ENCODE peak calls at places on chromosomes 7 and 10, in four cellular contexts. O is lower lobe of right lung, W is Peyer's patch, B is HCT116. X is an unnamed sample.

GRCh38 chr10:69630651-69631400 is 779 bp downstream of the FAM241B start:
- DNase-seq in O (no peak), W (peak; percentile 9), B (no peak), X (no peak)

GRCh38 chr7:38699481-38699880 is 68.3 kb upstream of the AMPH start:
- DNase-seq in O (no peak), W (no peak), B (no peak), X (no peak)

GRCh38 chr7:55130079-55130476 is 111.3 kb downstream of the EGFR start:
- DNase-seq in O (no peak), W (no peak), B (no peak), X (no peak)

GRCh38 chr7:121576148-121576921 is 180.2 kb upstream of the FAM3C start:
- DNase-seq in O (no peak), W (no peak), B (no peak), X (no peak)

GRCh38 chr10:17019696-17020095 is 109.9 kb downstream of the CUBN start:
- DNase-seq in O (no peak), W (no peak), B (no peak), X (no peak)

GRCh38 chr7:114264029-114264428 is 150.6 kb upstream of the FOXP2 start:
- DNase-seq in O (no peak), W (no peak), B (no peak), X (no peak)

GRCh38 chr10:132963430-132963960 is 21.1 kb upstream of the CFAP46 start:
- DNase-seq in O (no peak), W (no peak), B (no peak), X (no peak)

GRCh38 chr7:158283016-158283974 is 304.3 kb downstream of the PTPRN2 start:
- DNase-seq in O (no peak), W (no peak), B (no peak), X (no peak)

GRCh38 chr10:125066704-125067447 is 93.5 kb downstream of the CTBP2 start:
- DNase-seq in O (no peak), W (no peak), B (no peak), X (no peak)

GRCh38 chr10:122656741-122657140 is 42.9 kb downstream of the C10orf120 start:
- DNase-seq in O (no peak), W (no peak), B (no peak), X (peak; percentile 55)

GRCh38 chr7:149209518-149210269 is 14.3 kb downstream of the ZNF282 start:
- DNase-seq in O (peak; percentile 46), W (peak; percentile 36), B (peak; percentile 40), X (no peak)

GRCh38 chr10:15043674-15044073 is at the start of gene OLAH:
- DNase-seq in O (no peak), W (no peak), B (no peak), X (no peak)

GRCh38 chr10:96496281-96496925 is 17.3 kb downstream of the TLL2 start:
- DNase-seq in O (no peak), W (no peak), B (no peak), X (no peak)

GRCh38 chr10:121608669-121609190 is 10.5 kb upstream of the FGFR2 start:
- DNase-seq in O (peak; percentile 66), W (no peak), B (peak; percentile 43), X (no peak)

GRCh38 chr10:89389254-89389653 is 3.2 kb upstream of the IFIT1 start:
- DNase-seq in O (no peak), W (no peak), B (peak; percentile 22), X (no peak)

GRCh38 chr10:47384148-47384921 is at the start of gene ZNF488:
- DNase-seq in O (peak; percentile 86), W (peak; percentile 47), B (peak; percentile 63), X (peak; percentile 84)

GRCh38 chr10:51244739-51245138 is 170.5 kb downstream of the PRKG1 start:
- DNase-seq in O (no peak), W (no peak), B (no peak), X (no peak)

GRCh38 chr10:7296648-7297047 is 114.2 kb downstream of the SFMBT2 start:
- DNase-seq in O (no peak), W (no peak), B (no peak), X (no peak)

GRCh38 chr10:73758704-73759511 is 14.7 kb downstream of the SEC24C start:
- DNase-seq in O (no peak), W (no peak), B (no peak), X (no peak)

GRCh38 chr10:129888784-129889616 is 75.1 kb downstream of the EBF3 start:
- DNase-seq in O (no peak), W (no peak), B (no peak), X (no peak)

GRCh38 chr7:155298834-155299538 is 1.3 kb downstream of the INSIG1 start:
- DNase-seq in O (peak; percentile 97), W (peak; percentile 98), B (peak; percentile 73), X (peak; percentile 97)

GRCh38 chr7:155300641-155301452 is 3.2 kb downstream of the INSIG1 start:
- DNase-seq in O (no peak), W (no peak), B (no peak), X (no peak)

GRCh38 chr7:155297517-155298287 is at the start of gene INSIG1:
- DNase-seq in O (peak; percentile 94), W (peak; percentile 92), B (peak; percentile 75), X (peak; percentile 92)

GRCh38 chr7:155298288-155298833 is 683 bp downstream of the INSIG1 start:
- DNase-seq in O (no peak), W (no peak), B (no peak), X (no peak)

GRCh38 chr7:155299539-155300202 is 2.0 kb downstream of the INSIG1 start:
- DNase-seq in O (no peak), W (peak; percentile 37), B (no peak), X (no peak)
- TF ChIP-seq CTCF in O (no peak), W (no peak), B (no peak), X (no peak)

GRCh38 chr7:47982610-47983009 is 3.2 kb upstream of the HUS1 start:
- DNase-seq in O (no peak), W (no peak), B (no peak), X (no peak)
- TF ChIP-seq CTCF in O (no peak), W (no peak), B (no peak), X (no peak)

GRCh38 chr7:137626469-137627067 is 220.2 kb downstream of the DGKI start:
- DNase-seq in O (no peak), W (no peak), B (peak; percentile 31), X (no peak)
- TF ChIP-seq CTCF in O (peak; percentile 69), W (peak; percentile 29), B (peak; percentile 50), X (no peak)

GRCh38 chr7:112446431-112446830 is 3.8 kb upstream of the IFRD1 start:
- DNase-seq in O (no peak), W (no peak), B (no peak), X (no peak)

GRCh38 chr7:112449353-112449752 is 907 bp upstream of the IFRD1 start:
- DNase-seq in O (no peak), W (no peak), B (peak; percentile 59), X (no peak)

GRCh38 chr7:112449902-112450806 is at the start of gene IFRD1:
- DNase-seq in O (peak; percentile 99), W (peak; percentile 99), B (peak; percentile 95), X (peak; percentile 99)

GRCh38 chr7:112448891-112449290 is 1.4 kb upstream of the IFRD1 start:
- DNase-seq in O (no peak), W (no peak), B (no peak), X (no peak)

GRCh38 chr7:112448376-112448775 is 1.9 kb upstream of the IFRD1 start:
- DNase-seq in O (no peak), W (no peak), B (no peak), X (no peak)
- TF ChIP-seq CTCF in O (no peak), W (no peak), B (no peak), X (no peak)

GRCh38 chr10:77636286-77636966 is 1.2 kb downstream of the KCNMA1 start:
- DNase-seq in O (no peak), W (no peak), B (no peak), X (no peak)
- TF ChIP-seq CTCF in O (no peak), W (no peak), B (no peak), X (no peak)